ENCODE peak calls at places on chromosomes 13 and 19, in ten cellular contexts. One of them, this sample, is unnamed.

GRCh38 chr13:108154421-108154858 is 60.9 kb downstream of the LIG4 start:
- DNase-seq in spleen: no peak
- DNase-seq in body of pancreas: peak; percentile 71
- DNase-seq in stomach: peak; percentile 64
- DNase-seq in A549: no peak
- DNase-seq in heart left ventricle: no peak
- DNase-seq in ovary: no peak
- DNase-seq in suprapubic skin: no peak
- DNase-seq in HCT116: no peak
- DNase-seq in IMR-90: no peak
- DNase-seq in this sample: no peak

GRCh38 chr13:36297259-36297599 is 385 bp downstream of the CCDC169 start:
- DNase-seq in spleen: no peak
- DNase-seq in body of pancreas: no peak
- DNase-seq in stomach: no peak
- DNase-seq in A549: peak; percentile 7
- DNase-seq in heart left ventricle: no peak
- DNase-seq in ovary: peak; percentile 20
- DNase-seq in suprapubic skin: no peak
- DNase-seq in HCT116: no peak
- DNase-seq in IMR-90: peak; percentile 25
- DNase-seq in this sample: no peak

GRCh38 chr13:37869506-37869755 is 141 bp downstream of the TRPC4 start:
- DNase-seq in spleen: no peak
- DNase-seq in body of pancreas: no peak
- DNase-seq in stomach: no peak
- DNase-seq in A549: no peak
- DNase-seq in heart left ventricle: no peak
- DNase-seq in ovary: peak; percentile 15
- DNase-seq in suprapubic skin: no peak
- DNase-seq in HCT116: no peak
- DNase-seq in IMR-90: no peak
- DNase-seq in this sample: no peak

GRCh38 chr13:25738797-25739196 is 313.0 kb downstream of the SHISA2 start:
- DNase-seq in spleen: no peak
- DNase-seq in body of pancreas: no peak
- DNase-seq in stomach: no peak
- DNase-seq in A549: no peak
- DNase-seq in heart left ventricle: no peak
- DNase-seq in ovary: no peak
- DNase-seq in suprapubic skin: no peak
- DNase-seq in HCT116: no peak
- DNase-seq in IMR-90: no peak
- DNase-seq in this sample: no peak

GRCh38 chr13:42577538-42577937 is 3.6 kb downstream of the TNFSF11 start:
- DNase-seq in spleen: no peak
- DNase-seq in body of pancreas: no peak
- DNase-seq in stomach: no peak
- DNase-seq in A549: no peak
- DNase-seq in heart left ventricle: no peak
- DNase-seq in ovary: no peak
- DNase-seq in suprapubic skin: no peak
- DNase-seq in HCT116: no peak
- DNase-seq in IMR-90: no peak
- DNase-seq in this sample: no peak

GRCh38 chr13:102461302-102461701 is 59.5 kb upstream of the FGF14 start:
- DNase-seq in spleen: no peak
- DNase-seq in body of pancreas: no peak
- DNase-seq in stomach: no peak
- DNase-seq in A549: no peak
- DNase-seq in heart left ventricle: no peak
- DNase-seq in ovary: no peak
- DNase-seq in suprapubic skin: no peak
- DNase-seq in HCT116: no peak
- DNase-seq in IMR-90: no peak
- DNase-seq in this sample: no peak

GRCh38 chr13:96532804-96533203 is 442.9 kb downstream of the HS6ST3 start:
- DNase-seq in spleen: no peak
- DNase-seq in body of pancreas: no peak
- DNase-seq in stomach: no peak
- DNase-seq in A549: no peak
- DNase-seq in heart left ventricle: no peak
- DNase-seq in ovary: no peak
- DNase-seq in suprapubic skin: no peak
- DNase-seq in HCT116: no peak
- DNase-seq in IMR-90: no peak
- DNase-seq in this sample: no peak

GRCh38 chr13:31090921-31091624 is 70.6 kb downstream of the HSPH1 start:
- DNase-seq in spleen: no peak
- DNase-seq in body of pancreas: peak; percentile 7
- DNase-seq in stomach: no peak
- DNase-seq in A549: no peak
- DNase-seq in heart left ventricle: no peak
- DNase-seq in ovary: no peak
- DNase-seq in suprapubic skin: peak; percentile 63
- DNase-seq in HCT116: no peak
- DNase-seq in IMR-90: peak; percentile 25
- DNase-seq in this sample: no peak

GRCh38 chr13:110506859-110507566 is 54.5 kb downstream of the RAB20 start:
- DNase-seq in spleen: no peak
- DNase-seq in body of pancreas: peak; percentile 95
- DNase-seq in stomach: peak; percentile 94
- DNase-seq in A549: peak; percentile 28
- DNase-seq in heart left ventricle: peak; percentile 77
- DNase-seq in ovary: peak; percentile 54
- DNase-seq in suprapubic skin: no peak
- DNase-seq in HCT116: no peak
- DNase-seq in IMR-90: peak; percentile 10
- DNase-seq in this sample: peak; percentile 81

DNA sequence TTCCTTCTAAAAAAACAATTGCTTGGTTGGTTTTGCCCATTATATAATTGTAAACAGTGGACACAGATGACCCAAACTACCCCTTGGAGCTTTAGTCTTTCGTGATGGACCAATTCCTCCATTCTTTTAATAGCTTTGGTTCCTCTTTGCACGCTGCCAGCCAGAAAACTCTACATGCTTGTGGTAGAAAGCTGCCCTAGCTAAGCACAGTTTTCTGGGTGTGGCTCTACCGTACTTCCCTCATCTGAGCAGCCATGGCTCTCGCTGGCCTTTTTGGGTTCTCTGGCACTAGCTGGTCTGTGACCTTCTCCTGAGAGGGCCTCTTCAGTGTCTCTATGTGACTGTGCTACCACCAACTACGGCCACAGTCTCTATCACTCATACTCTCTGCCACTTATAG is 29.9 kb upstream of the CEBPA start:
- DNase-seq in spleen: peak; percentile 74
- DNase-seq in body of pancreas: peak; percentile 52
- DNase-seq in stomach: no peak
- DNase-seq in A549: no peak
- DNase-seq in heart left ventricle: peak; percentile 16
- DNase-seq in ovary: no peak
- DNase-seq in suprapubic skin: no peak
- DNase-seq in HCT116: no peak
- DNase-seq in IMR-90: no peak
- DNase-seq in this sample: no peak
- H3K4me1 ChIP-seq in spleen: peaks cover 4% of the 10 kb centered on the region
- H3K4me1 ChIP-seq in body of pancreas: no peaks in the 10 kb centered on the region
- H3K4me1 ChIP-seq in stomach: no peaks in the 10 kb centered on the region
- H3K4me1 ChIP-seq in A549: peaks cover 3% of the 10 kb centered on the region
- H3K4me1 ChIP-seq in heart left ventricle: no peaks in the 10 kb centered on the region
- H3K4me1 ChIP-seq in ovary: no peaks in the 10 kb centered on the region
- H3K4me1 ChIP-seq in suprapubic skin: peaks cover 6% of the 10 kb centered on the region
- H3K4me1 ChIP-seq in HCT116: no peaks in the 10 kb centered on the region
- H3K4me1 ChIP-seq in IMR-90: no peaks in the 10 kb centered on the region
- H3K4me1 ChIP-seq in this sample: peaks cover 13% of the 10 kb centered on the region

GRCh38 chr19:19647037-19647835 is 3.8 kb upstream of the GMIP start:
- DNase-seq in spleen: no peak
- DNase-seq in body of pancreas: no peak
- DNase-seq in stomach: no peak
- DNase-seq in A549: no peak
- DNase-seq in heart left ventricle: no peak
- DNase-seq in ovary: no peak
- DNase-seq in suprapubic skin: no peak
- DNase-seq in HCT116: no peak
- DNase-seq in IMR-90: no peak
- DNase-seq in this sample: no peak

GRCh38 chr19:19645233-19645870 is 1.9 kb upstream of the GMIP start:
- DNase-seq in spleen: no peak
- DNase-seq in body of pancreas: no peak
- DNase-seq in stomach: no peak
- DNase-seq in A549: no peak
- DNase-seq in heart left ventricle: no peak
- DNase-seq in ovary: no peak
- DNase-seq in suprapubic skin: no peak
- DNase-seq in HCT116: no peak
- DNase-seq in IMR-90: no peak
- DNase-seq in this sample: no peak

GRCh38 chr19:19642506-19643157 is 825 bp downstream of the GMIP start:
- DNase-seq in spleen: no peak
- DNase-seq in body of pancreas: no peak
- DNase-seq in stomach: no peak
- DNase-seq in A549: peak; percentile 21
- DNase-seq in heart left ventricle: no peak
- DNase-seq in ovary: no peak
- DNase-seq in suprapubic skin: no peak
- DNase-seq in HCT116: no peak
- DNase-seq in IMR-90: no peak
- DNase-seq in this sample: no peak

GRCh38 chr19:19644054-19644388 is 564 bp upstream of the GMIP start:
- DNase-seq in spleen: no peak
- DNase-seq in body of pancreas: no peak
- DNase-seq in stomach: no peak
- DNase-seq in A549: no peak
- DNase-seq in heart left ventricle: no peak
- DNase-seq in ovary: no peak
- DNase-seq in suprapubic skin: no peak
- DNase-seq in HCT116: no peak
- DNase-seq in IMR-90: no peak
- DNase-seq in this sample: no peak

DNA sequence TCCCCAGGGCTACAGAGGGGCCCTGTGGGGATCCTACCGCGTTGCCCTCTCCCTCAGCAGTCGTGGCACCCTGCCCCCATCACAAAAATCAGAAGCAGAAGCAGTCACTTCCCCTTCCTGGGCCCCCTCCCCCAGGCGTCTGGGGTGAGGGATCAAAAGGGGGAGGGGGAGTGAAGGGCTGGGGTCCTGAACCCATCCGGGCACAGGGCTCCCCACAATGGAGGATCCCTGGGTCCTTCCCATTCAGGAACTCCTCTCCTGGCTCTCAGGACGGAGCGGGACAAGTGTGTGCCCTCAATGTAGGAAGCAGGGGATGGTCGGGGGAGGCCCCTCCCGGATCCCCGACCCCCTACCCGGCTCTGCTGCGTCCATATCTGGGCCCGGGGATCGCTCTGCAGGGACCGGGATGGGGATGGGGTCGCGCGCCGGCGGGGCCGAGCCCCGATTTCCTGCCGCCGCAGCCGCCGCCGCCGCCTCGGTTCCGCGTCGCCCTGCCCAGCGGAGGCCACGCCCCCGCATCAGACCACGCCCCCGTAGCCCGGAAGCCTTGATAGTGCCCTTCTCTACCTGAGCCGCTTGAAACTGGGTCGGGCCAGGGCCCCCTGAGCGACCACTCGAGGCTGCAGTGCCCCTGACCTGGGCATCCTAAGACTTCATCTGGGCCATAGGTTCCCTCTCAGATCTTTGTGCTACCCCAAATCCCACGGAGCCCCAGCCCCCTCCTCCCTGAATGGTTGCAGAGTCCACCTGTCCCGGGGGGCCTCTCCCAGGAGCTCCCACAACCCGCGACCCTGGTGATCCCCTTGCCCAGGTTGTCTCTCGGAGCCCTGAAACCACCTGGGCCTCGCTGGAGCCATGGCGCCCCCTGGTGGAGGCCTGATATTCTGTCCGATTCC is at the start of gene GMIP:
- DNase-seq in spleen: peak; percentile 98
- DNase-seq in body of pancreas: peak; percentile 82
- DNase-seq in stomach: peak; percentile 88
- DNase-seq in A549: peak; percentile 55
- DNase-seq in heart left ventricle: peak; percentile 71
- DNase-seq in ovary: peak; percentile 78
- DNase-seq in suprapubic skin: no peak
- DNase-seq in HCT116: peak; percentile 36
- DNase-seq in IMR-90: peak; percentile 29
- DNase-seq in this sample: peak; percentile 16
- TF ChIP-seq POLR2A in spleen: peak; percentile 57
- TF ChIP-seq POLR2A in body of pancreas: peak; percentile 27
- TF ChIP-seq POLR2A in stomach: no peak
- TF ChIP-seq POLR2A in A549: peak; percentile 47
- TF ChIP-seq POLR2A in heart left ventricle: peak; percentile 51
- TF ChIP-seq POLR2A in ovary: no peak
- TF ChIP-seq POLR2A in suprapubic skin: no peak
- TF ChIP-seq POLR2A in HCT116: peak; percentile 42
- TF ChIP-seq POLR2A in IMR-90: no peak
- TF ChIP-seq POLR2A in this sample: no peak

GRCh38 chr13:40172149-40172591 is 494.3 kb downstream of the FOXO1 start:
- DNase-seq in spleen: no peak
- DNase-seq in body of pancreas: no peak
- DNase-seq in stomach: no peak
- DNase-seq in A549: no peak
- DNase-seq in heart left ventricle: no peak
- DNase-seq in ovary: no peak
- DNase-seq in suprapubic skin: no peak
- DNase-seq in HCT116: no peak
- DNase-seq in IMR-90: no peak
- DNase-seq in this sample: no peak
- TF ChIP-seq CTCF in spleen: no peak
- TF ChIP-seq CTCF in body of pancreas: no peak
- TF ChIP-seq CTCF in stomach: no peak
- TF ChIP-seq CTCF in A549: no peak
- TF ChIP-seq CTCF in heart left ventricle: no peak
- TF ChIP-seq CTCF in ovary: no peak
- TF ChIP-seq CTCF in suprapubic skin: no peak
- TF ChIP-seq CTCF in HCT116: no peak
- TF ChIP-seq CTCF in IMR-90: no peak
- TF ChIP-seq CTCF in this sample: no peak

GRCh38 chr19:4501691-4502090 is 16.6 kb downstream of the PLIN4 start:
- DNase-seq in spleen: no peak
- DNase-seq in body of pancreas: no peak
- DNase-seq in stomach: no peak
- DNase-seq in A549: no peak
- DNase-seq in heart left ventricle: peak; percentile 7
- DNase-seq in ovary: no peak
- DNase-seq in suprapubic skin: no peak
- DNase-seq in HCT116: no peak
- DNase-seq in IMR-90: no peak
- DNase-seq in this sample: no peak
- H3K4me1 ChIP-seq in spleen: no peaks in the 10 kb centered on the region
- H3K4me1 ChIP-seq in body of pancreas: no peaks in the 10 kb centered on the region
- H3K4me1 ChIP-seq in stomach: no peaks in the 10 kb centered on the region
- H3K4me1 ChIP-seq in A549: no peaks in the 10 kb centered on the region
- H3K4me1 ChIP-seq in heart left ventricle: no peaks in the 10 kb centered on the region
- H3K4me1 ChIP-seq in ovary: peaks cover 9% of the 10 kb centered on the region
- H3K4me1 ChIP-seq in suprapubic skin: no peaks in the 10 kb centered on the region
- H3K4me1 ChIP-seq in HCT116: peaks cover 8% of the 10 kb centered on the region
- H3K4me1 ChIP-seq in IMR-90: peaks cover 3% of the 10 kb centered on the region
- H3K4me1 ChIP-seq in this sample: peaks cover 8% of the 10 kb centered on the region

This sample was measured in gastrocnemius medialis.